ENCODE peak calls at places on chromosomes 7 and 10, in nine cellular contexts. Y, Q, C, A, F, L, O, Z and W are unnamed samples.

GRCh38 chr7:32890553-32891045 is 961 bp downstream of the KBTBD2 start:
- DNase-seq in Y (peak; percentile 81), Q (peak; percentile 48), C (peak; percentile 81), A (peak; percentile 71), F (peak; percentile 15), L (no peak), O (no peak), Z (no peak), W (peak; percentile 22)

GRCh38 chr7:99011706-99012404 is 132.1 kb downstream of the SMURF1 start:
- DNase-seq in Y (no peak), Q (no peak), C (no peak), A (no peak), F (peak; percentile 4), L (no peak), O (no peak), Z (no peak), W (no peak)

GRCh38 chr7:17010637-17011300 is 129.0 kb upstream of the AGR3 start:
- DNase-seq in Y (no peak), Q (no peak), C (no peak), A (no peak), F (no peak), L (no peak), O (no peak), Z (no peak), W (peak; percentile 17)

GRCh38 chr10:97792058-97792721 is 20.4 kb upstream of the SFRP5 start:
- DNase-seq in Y (peak; percentile 60), Q (peak; percentile 81), C (peak; percentile 47), A (peak; percentile 61), F (no peak), L (peak; percentile 88), O (peak; percentile 80), Z (peak; percentile 3), W (peak; percentile 75)

GRCh38 chr7:143126146-143126545 is 5.7 kb upstream of the PIP start:
- DNase-seq in Y (peak; percentile 62), Q (no peak), C (peak; percentile 87), A (peak; percentile 80), F (no peak), L (no peak), O (no peak), Z (no peak), W (no peak)

GRCh38 chr10:24393206-24393605 is 184.3 kb downstream of the KIAA1217 start:
- DNase-seq in Y (no peak), Q (no peak), C (no peak), A (no peak), F (no peak), L (no peak), O (no peak), Z (no peak), W (no peak)

GRCh38 chr10:72682626-72683025 is 9.3 kb upstream of the MCU start:
- DNase-seq in Y (no peak), Q (no peak), C (no peak), A (no peak), F (no peak), L (no peak), O (no peak), Z (no peak), W (peak; percentile 36)

GRCh38 chr10:5536486-5536885 is 11.7 kb downstream of the CALML3 start:
- DNase-seq in Y (no peak), Q (no peak), C (no peak), A (no peak), F (no peak), L (peak; percentile 11), O (no peak), Z (no peak), W (no peak)

GRCh38 chr10:50407077-50407801 is 155.9 kb upstream of the ASAH2 start:
- DNase-seq in Y (no peak), Q (no peak), C (no peak), A (no peak), F (no peak), L (no peak), O (peak; percentile 13), Z (no peak), W (peak; percentile 51)

GRCh38 chr10:101172741-101173140 is 41.6 kb downstream of the TLX1 start:
- DNase-seq in Y (no peak), Q (no peak), C (no peak), A (no peak), F (no peak), L (no peak), O (no peak), Z (no peak), W (no peak)

GRCh38 chr7:164882-165660 is 27.3 kb upstream of the FAM20C start:
- DNase-seq in Y (no peak), Q (no peak), C (no peak), A (no peak), F (no peak), L (peak; percentile 64), O (no peak), Z (no peak), W (peak; percentile 26)

GRCh38 chr10:103627111-103627892 is 133.8 kb downstream of the NEURL1 start:
- DNase-seq in Y (no peak), Q (no peak), C (no peak), A (no peak), F (no peak), L (no peak), O (no peak), Z (no peak), W (no peak)

GRCh38 chr10:125043824-125044658 is 102.1 kb downstream of the ZRANB1 start:
- DNase-seq in Y (no peak), Q (no peak), C (no peak), A (no peak), F (no peak), L (no peak), O (no peak), Z (no peak), W (no peak)

GRCh38 chr7:101496017-101496416 is 133.1 kb downstream of the MYL10 start:
- DNase-seq in Y (peak; percentile 32), Q (no peak), C (peak; percentile 24), A (no peak), F (no peak), L (no peak), O (no peak), Z (no peak), W (no peak)

GRCh38 chr10:32332299-32332750 is 14.6 kb downstream of the EPC1 start:
- DNase-seq in Y (no peak), Q (no peak), C (peak; percentile 56), A (peak; percentile 50), F (no peak), L (no peak), O (no peak), Z (no peak), W (peak; percentile 13)

GRCh38 chr10:46223626-46224413 is 63.0 kb upstream of the ANTXRL start:
- DNase-seq in Y (no peak), Q (no peak), C (no peak), A (no peak), F (no peak), L (peak; percentile 44), O (no peak), Z (no peak), W (no peak)

GRCh38 chr10:51699475-51700227 is at the start of gene CSTF2T:
- DNase-seq in Y (peak; percentile 97), Q (peak; percentile 73), C (peak; percentile 96), A (peak; percentile 98), F (peak; percentile 90), L (peak; percentile 94), O (peak; percentile 84), Z (peak; percentile 86), W (peak; percentile 82)

GRCh38 chr7:131010029-131010705 is 276.2 kb upstream of the KLF14 start:
- DNase-seq in Y (peak; percentile 38), Q (no peak), C (no peak), A (no peak), F (no peak), L (no peak), O (no peak), Z (no peak), W (no peak)

GRCh38 chr10:68981074-68981473 is 7.5 kb upstream of the KIFBP start:
- DNase-seq in Y (peak; percentile 19), Q (no peak), C (peak; percentile 25), A (peak; percentile 24), F (no peak), L (no peak), O (no peak), Z (no peak), W (no peak)
- TF ChIP-seq CTCF in Y (peak; percentile 28), Q (peak; percentile 16), C (peak; percentile 35), A (peak; percentile 38), F (no peak), L (no peak), O (no peak), Z (peak; percentile 44), W (no peak)

GRCh38 chr7:42753917-42754363 is 157.9 kb downstream of the C7orf25 start:
- DNase-seq in Y (no peak), Q (no peak), C (no peak), A (no peak), F (no peak), L (no peak), O (no peak), Z (no peak), W (no peak)

GRCh38 chr7:42758124-42758523 is 153.7 kb downstream of the C7orf25 start:
- DNase-seq in Y (no peak), Q (no peak), C (no peak), A (no peak), F (no peak), L (no peak), O (no peak), Z (no peak), W (no peak)

GRCh38 chr7:42750142-42750541 is 161.7 kb downstream of the C7orf25 start:
- DNase-seq in Y (no peak), Q (no peak), C (no peak), A (no peak), F (no peak), L (no peak), O (no peak), Z (no peak), W (no peak)

GRCh38 chr7:42753322-42753721 is 158.5 kb downstream of the C7orf25 start:
- DNase-seq in Y (no peak), Q (no peak), C (no peak), A (no peak), F (no peak), L (no peak), O (no peak), Z (no peak), W (no peak)
- TF ChIP-seq CTCF in Y (no peak), Q (no peak), C (no peak), A (no peak), F (no peak), L (no peak), O (no peak), Z (no peak), W (no peak)

DNA sequence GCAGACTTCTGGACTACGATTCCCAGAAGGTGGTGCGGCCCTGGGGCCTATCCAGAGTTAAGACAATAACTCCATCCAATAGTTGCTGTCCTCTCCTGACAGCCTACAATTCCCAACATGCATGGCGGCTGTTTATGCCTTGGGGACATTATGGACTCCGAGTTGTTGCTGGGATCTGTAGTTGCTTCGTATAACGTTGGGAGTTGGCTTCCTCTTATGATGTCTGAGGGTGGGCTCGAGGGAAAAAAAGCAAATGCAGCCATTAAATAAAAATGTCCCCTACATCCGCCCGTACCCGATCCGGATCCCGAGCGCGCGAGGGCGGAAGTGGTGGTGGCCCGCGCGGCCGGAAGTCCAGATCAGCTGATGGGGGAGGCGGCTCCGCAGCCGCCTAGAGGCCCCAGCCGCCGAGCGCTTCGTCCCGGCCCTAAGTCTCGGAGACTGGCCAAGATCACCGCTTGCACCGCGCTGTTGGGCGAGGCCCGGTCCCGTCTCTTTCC is at the start of gene ZSWIM8:
- DNase-seq in Y (peak; percentile 98), Q (peak; percentile 98), C (peak; percentile 96), A (peak; percentile 97), F (peak; percentile 82), L (peak; percentile 97), O (peak; percentile 74), Z (peak; percentile 84), W (peak; percentile 85)
- TF ChIP-seq CTCF in Y (no peak), Q (no peak), C (no peak), A (no peak), F (no peak), L (no peak), O (no peak), Z (peak; percentile 5), W (no peak)

GRCh38 chr10:63465293-63466167 is at the start of gene JMJD1C:
- DNase-seq in Y (peak; percentile 94), Q (peak; percentile 75), C (peak; percentile 81), A (peak; percentile 80), F (peak; percentile 82), L (peak; percentile 95), O (peak; percentile 72), Z (peak; percentile 42), W (peak; percentile 92)
- TF ChIP-seq CTCF in Y (no peak), Q (no peak), C (no peak), A (no peak), F (peak; percentile 20), L (no peak), O (no peak), Z (no peak), W (no peak)